ENCODE peak calls at places on chromosomes 3 and 15, in eight cellular contexts. One of them, this sample, is unnamed.
A peak's percentile ranks its signal among the peaks of the same experiment; 100 is the strongest.

GRCh38 chr3:170154084-170154483 is 27.4 kb downstream of the PHC3 start:
- DNase-seq in retinal pigment epithelial cell: no peak
- DNase-seq in choroid plexus epithelial cell: peak; percentile 48
- DNase-seq in mammary epithelial cell: no peak
- DNase-seq in fibroblast of pulmonary artery: peak; percentile 20
- DNase-seq in suprapubic skin: no peak
- DNase-seq in cardiac fibroblast: peak; percentile 41
- DNase-seq in PC-3: peak; percentile 21
- DNase-seq in this sample: no peak

GRCh38 chr3:29169456-29169855 is 111.4 kb upstream of the RBMS3 start:
- DNase-seq in retinal pigment epithelial cell: no peak
- DNase-seq in choroid plexus epithelial cell: no peak
- DNase-seq in mammary epithelial cell: no peak
- DNase-seq in fibroblast of pulmonary artery: no peak
- DNase-seq in suprapubic skin: no peak
- DNase-seq in cardiac fibroblast: no peak
- DNase-seq in PC-3: no peak
- DNase-seq in this sample: no peak

GRCh38 chr15:91547356-91547755 is 306.2 kb upstream of the SLCO3A1 start:
- DNase-seq in retinal pigment epithelial cell: no peak
- DNase-seq in choroid plexus epithelial cell: no peak
- DNase-seq in mammary epithelial cell: no peak
- DNase-seq in fibroblast of pulmonary artery: no peak
- DNase-seq in suprapubic skin: no peak
- DNase-seq in cardiac fibroblast: no peak
- DNase-seq in PC-3: no peak
- DNase-seq in this sample: no peak

GRCh38 chr3:36193448-36193847 is 186.9 kb upstream of the STAC start:
- DNase-seq in retinal pigment epithelial cell: no peak
- DNase-seq in choroid plexus epithelial cell: no peak
- DNase-seq in mammary epithelial cell: peak; percentile 4
- DNase-seq in fibroblast of pulmonary artery: peak; percentile 95
- DNase-seq in suprapubic skin: no peak
- DNase-seq in cardiac fibroblast: peak; percentile 48
- DNase-seq in PC-3: peak; percentile 9
- DNase-seq in this sample: no peak

GRCh38 chr15:78620839-78621421 is at the start of gene CHRNA3:
- DNase-seq in retinal pigment epithelial cell: no peak
- DNase-seq in choroid plexus epithelial cell: no peak
- DNase-seq in mammary epithelial cell: no peak
- DNase-seq in fibroblast of pulmonary artery: no peak
- DNase-seq in suprapubic skin: peak; percentile 48
- DNase-seq in cardiac fibroblast: no peak
- DNase-seq in PC-3: no peak
- DNase-seq in this sample: no peak

GRCh38 chr3:19474169-19474568 is 325.9 kb downstream of the KCNH8 start:
- DNase-seq in retinal pigment epithelial cell: no peak
- DNase-seq in choroid plexus epithelial cell: no peak
- DNase-seq in mammary epithelial cell: no peak
- DNase-seq in fibroblast of pulmonary artery: no peak
- DNase-seq in suprapubic skin: no peak
- DNase-seq in cardiac fibroblast: no peak
- DNase-seq in PC-3: no peak
- DNase-seq in this sample: no peak

GRCh38 chr3:131356006-131356405 is 25.6 kb upstream of the NUDT16 start:
- DNase-seq in retinal pigment epithelial cell: no peak
- DNase-seq in choroid plexus epithelial cell: no peak
- DNase-seq in mammary epithelial cell: peak; percentile 18
- DNase-seq in fibroblast of pulmonary artery: no peak
- DNase-seq in suprapubic skin: no peak
- DNase-seq in cardiac fibroblast: no peak
- DNase-seq in PC-3: peak; percentile 49
- DNase-seq in this sample: no peak

GRCh38 chr3:30331519-30331918 is 274.9 kb upstream of the TGFBR2 start:
- DNase-seq in retinal pigment epithelial cell: no peak
- DNase-seq in choroid plexus epithelial cell: no peak
- DNase-seq in mammary epithelial cell: no peak
- DNase-seq in fibroblast of pulmonary artery: no peak
- DNase-seq in suprapubic skin: no peak
- DNase-seq in cardiac fibroblast: no peak
- DNase-seq in PC-3: no peak
- DNase-seq in this sample: no peak

GRCh38 chr3:49017978-49018706 is at the start of gene DALRD3:
- DNase-seq in retinal pigment epithelial cell: no peak
- DNase-seq in choroid plexus epithelial cell: peak; percentile 72
- DNase-seq in mammary epithelial cell: peak; percentile 65
- DNase-seq in fibroblast of pulmonary artery: peak; percentile 53
- DNase-seq in suprapubic skin: peak; percentile 84
- DNase-seq in cardiac fibroblast: peak; percentile 59
- DNase-seq in PC-3: peak; percentile 78
- DNase-seq in this sample: no peak

GRCh38 chr15:96324192-96324895 is 6.2 kb upstream of the NR2F2 start:
- DNase-seq in retinal pigment epithelial cell: no peak
- DNase-seq in choroid plexus epithelial cell: peak; percentile 65
- DNase-seq in mammary epithelial cell: no peak
- DNase-seq in fibroblast of pulmonary artery: peak; percentile 18
- DNase-seq in suprapubic skin: no peak
- DNase-seq in cardiac fibroblast: peak; percentile 25
- DNase-seq in PC-3: peak; percentile 53
- DNase-seq in this sample: no peak

GRCh38 chr15:96322401-96323249 is 7.9 kb upstream of the NR2F2 start:
- DNase-seq in retinal pigment epithelial cell: no peak
- DNase-seq in choroid plexus epithelial cell: peak; percentile 65
- DNase-seq in mammary epithelial cell: no peak
- DNase-seq in fibroblast of pulmonary artery: peak; percentile 10
- DNase-seq in suprapubic skin: no peak
- DNase-seq in cardiac fibroblast: peak; percentile 17
- DNase-seq in PC-3: peak; percentile 10
- DNase-seq in this sample: no peak

GRCh38 chr15:96324900-96325299 is 5.6 kb upstream of the NR2F2 start:
- DNase-seq in retinal pigment epithelial cell: no peak
- DNase-seq in choroid plexus epithelial cell: peak; percentile 22
- DNase-seq in mammary epithelial cell: no peak
- DNase-seq in fibroblast of pulmonary artery: no peak
- DNase-seq in suprapubic skin: no peak
- DNase-seq in cardiac fibroblast: no peak
- DNase-seq in PC-3: no peak
- DNase-seq in this sample: no peak

GRCh38 chr15:96321422-96322391 is 8.8 kb upstream of the NR2F2 start:
- DNase-seq in retinal pigment epithelial cell: no peak
- DNase-seq in choroid plexus epithelial cell: peak; percentile 69
- DNase-seq in mammary epithelial cell: no peak
- DNase-seq in fibroblast of pulmonary artery: peak; percentile 32
- DNase-seq in suprapubic skin: no peak
- DNase-seq in cardiac fibroblast: peak; percentile 48
- DNase-seq in PC-3: peak; percentile 16
- DNase-seq in this sample: no peak

GRCh38 chr15:96323250-96324162 is 7.0 kb upstream of the NR2F2 start:
- DNase-seq in retinal pigment epithelial cell: no peak
- DNase-seq in choroid plexus epithelial cell: no peak
- DNase-seq in mammary epithelial cell: no peak
- DNase-seq in fibroblast of pulmonary artery: no peak
- DNase-seq in suprapubic skin: no peak
- DNase-seq in cardiac fibroblast: no peak
- DNase-seq in PC-3: no peak
- DNase-seq in this sample: no peak
- H3K4me3 ChIP-seq in retinal pigment epithelial cell: no peak overlapping the region
- H3K4me3 ChIP-seq in choroid plexus epithelial cell: peak overlapping the region; percentile 75
- H3K4me3 ChIP-seq in mammary epithelial cell: no peak overlapping the region
- H3K4me3 ChIP-seq in fibroblast of pulmonary artery: no peak overlapping the region
- H3K4me3 ChIP-seq in suprapubic skin: peak overlapping the region; percentile 48
- H3K4me3 ChIP-seq in cardiac fibroblast: no peak overlapping the region
- H3K4me3 ChIP-seq in PC-3: no peak overlapping the region
- H3K4me3 ChIP-seq in this sample: peak overlapping the region; percentile 89

GRCh38 chr3:150636258-150636657 is 33.1 kb downstream of the SELENOT start:
- DNase-seq in retinal pigment epithelial cell: no peak
- DNase-seq in choroid plexus epithelial cell: no peak
- DNase-seq in mammary epithelial cell: no peak
- DNase-seq in fibroblast of pulmonary artery: no peak
- DNase-seq in suprapubic skin: no peak
- DNase-seq in cardiac fibroblast: no peak
- DNase-seq in PC-3: no peak
- DNase-seq in this sample: no peak
- TF ChIP-seq CTCF in retinal pigment epithelial cell: no peak
- TF ChIP-seq CTCF in choroid plexus epithelial cell: no peak
- TF ChIP-seq CTCF in mammary epithelial cell: no peak
- TF ChIP-seq CTCF in fibroblast of pulmonary artery: no peak
- TF ChIP-seq CTCF in suprapubic skin: no peak
- TF ChIP-seq CTCF in cardiac fibroblast: no peak
- TF ChIP-seq CTCF in PC-3: no peak
- TF ChIP-seq CTCF in this sample: no peak

DNA sequence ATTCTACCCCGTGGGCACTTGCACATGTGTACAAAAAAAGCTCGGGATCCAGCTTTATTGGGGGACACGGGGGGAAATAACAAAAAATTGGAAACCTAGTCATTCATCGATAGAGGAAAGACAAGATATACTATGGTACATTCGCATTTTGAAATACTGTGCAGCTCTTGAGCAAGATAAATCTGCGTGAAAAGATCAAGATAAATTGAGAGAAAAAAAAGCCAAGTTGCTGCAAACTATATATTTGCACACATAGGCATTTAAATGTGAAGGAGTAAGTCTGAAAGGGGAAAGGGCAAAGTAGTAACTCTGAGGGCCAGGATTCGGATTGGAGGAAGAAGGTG is 620 bp upstream of the UBR1 start:
- DNase-seq in retinal pigment epithelial cell: no peak
- DNase-seq in choroid plexus epithelial cell: no peak
- DNase-seq in mammary epithelial cell: no peak
- DNase-seq in fibroblast of pulmonary artery: no peak
- DNase-seq in suprapubic skin: no peak
- DNase-seq in cardiac fibroblast: no peak
- DNase-seq in PC-3: no peak
- DNase-seq in this sample: no peak
- H3K4me3 ChIP-seq in retinal pigment epithelial cell: peak overlapping the region; percentile 95
- H3K4me3 ChIP-seq in choroid plexus epithelial cell: peak overlapping the region; percentile 95
- H3K4me3 ChIP-seq in mammary epithelial cell: peak overlapping the region; percentile 74
- H3K4me3 ChIP-seq in fibroblast of pulmonary artery: peak overlapping the region; percentile 93
- H3K4me3 ChIP-seq in suprapubic skin: peak overlapping the region; percentile 73
- H3K4me3 ChIP-seq in cardiac fibroblast: peak overlapping the region; percentile 80
- H3K4me3 ChIP-seq in PC-3: peak overlapping the region; percentile 76
- H3K4me3 ChIP-seq in this sample: peak overlapping the region; percentile 95

DNA sequence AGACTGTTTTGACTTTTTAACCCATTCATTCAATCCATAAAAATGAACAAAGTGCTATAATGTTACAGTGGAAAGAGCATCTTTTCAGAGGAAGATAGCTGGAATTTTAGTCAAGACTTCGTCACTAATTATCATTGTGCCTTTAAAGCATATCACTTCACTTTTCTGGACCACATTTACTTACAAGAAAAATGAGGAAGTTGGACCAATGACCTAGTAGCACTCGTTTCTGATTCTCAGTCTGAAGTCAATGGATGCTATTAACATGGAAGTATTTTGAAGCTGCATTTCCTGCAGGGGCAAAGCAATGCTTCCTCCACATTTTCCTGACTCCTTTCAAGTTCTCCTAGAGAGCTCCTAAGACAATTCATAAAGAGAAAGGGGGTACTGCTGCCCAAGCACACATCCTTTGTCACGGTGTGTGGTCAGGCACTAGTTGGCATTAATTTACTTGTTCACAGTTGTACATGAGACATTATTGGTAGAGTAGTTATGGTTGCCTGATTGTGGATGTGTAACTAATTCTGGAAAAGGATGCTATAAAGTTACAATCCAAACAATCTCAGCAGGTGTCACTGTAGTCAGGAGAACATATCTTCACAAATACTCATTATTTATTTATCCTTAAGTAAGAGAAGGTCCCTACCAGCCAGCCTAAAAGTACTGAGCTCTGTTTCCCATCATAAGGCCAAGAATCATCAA is 1049.0 kb downstream of the FHIT start:
- DNase-seq in retinal pigment epithelial cell: no peak
- DNase-seq in choroid plexus epithelial cell: peak; percentile 2
- DNase-seq in mammary epithelial cell: no peak
- DNase-seq in fibroblast of pulmonary artery: no peak
- DNase-seq in suprapubic skin: no peak
- DNase-seq in cardiac fibroblast: no peak
- DNase-seq in PC-3: no peak
- DNase-seq in this sample: no peak
- TF ChIP-seq CTCF in retinal pigment epithelial cell: no peak
- TF ChIP-seq CTCF in choroid plexus epithelial cell: no peak
- TF ChIP-seq CTCF in mammary epithelial cell: no peak
- TF ChIP-seq CTCF in fibroblast of pulmonary artery: no peak
- TF ChIP-seq CTCF in suprapubic skin: no peak
- TF ChIP-seq CTCF in cardiac fibroblast: no peak
- TF ChIP-seq CTCF in PC-3: no peak
- TF ChIP-seq CTCF in this sample: no peak

DNA sequence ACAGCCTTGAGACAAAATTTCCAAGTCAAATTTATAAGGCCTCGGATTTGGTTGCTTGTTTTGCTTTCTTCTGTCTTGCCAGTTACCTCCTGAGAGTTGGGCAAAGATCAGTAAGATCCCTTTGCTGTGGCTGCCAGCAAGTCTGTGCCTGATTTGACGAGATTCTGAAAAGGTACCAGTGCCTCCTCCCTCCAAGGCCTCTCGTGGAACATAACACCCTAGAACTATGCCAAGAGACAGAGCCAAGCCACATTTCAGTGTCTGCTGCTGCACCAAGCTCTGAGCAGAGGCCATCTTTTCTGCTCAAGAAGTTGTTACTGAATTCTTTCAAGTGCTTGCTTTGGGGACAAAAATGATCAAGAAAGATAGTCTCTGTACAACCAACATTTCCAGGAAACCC is 61.0 kb downstream of the GTPBP8 start:
- DNase-seq in retinal pigment epithelial cell: no peak
- DNase-seq in choroid plexus epithelial cell: no peak
- DNase-seq in mammary epithelial cell: no peak
- DNase-seq in fibroblast of pulmonary artery: no peak
- DNase-seq in suprapubic skin: no peak
- DNase-seq in cardiac fibroblast: peak; percentile 21
- DNase-seq in PC-3: no peak
- DNase-seq in this sample: peak; percentile 35
- H3K4me3 ChIP-seq in retinal pigment epithelial cell: no peak overlapping the region
- H3K4me3 ChIP-seq in choroid plexus epithelial cell: no peak overlapping the region
- H3K4me3 ChIP-seq in mammary epithelial cell: no peak overlapping the region
- H3K4me3 ChIP-seq in fibroblast of pulmonary artery: no peak overlapping the region
- H3K4me3 ChIP-seq in suprapubic skin: peak overlapping the region; percentile 28
- H3K4me3 ChIP-seq in cardiac fibroblast: no peak overlapping the region
- H3K4me3 ChIP-seq in PC-3: no peak overlapping the region
- H3K4me3 ChIP-seq in this sample: no peak overlapping the region

DNA sequence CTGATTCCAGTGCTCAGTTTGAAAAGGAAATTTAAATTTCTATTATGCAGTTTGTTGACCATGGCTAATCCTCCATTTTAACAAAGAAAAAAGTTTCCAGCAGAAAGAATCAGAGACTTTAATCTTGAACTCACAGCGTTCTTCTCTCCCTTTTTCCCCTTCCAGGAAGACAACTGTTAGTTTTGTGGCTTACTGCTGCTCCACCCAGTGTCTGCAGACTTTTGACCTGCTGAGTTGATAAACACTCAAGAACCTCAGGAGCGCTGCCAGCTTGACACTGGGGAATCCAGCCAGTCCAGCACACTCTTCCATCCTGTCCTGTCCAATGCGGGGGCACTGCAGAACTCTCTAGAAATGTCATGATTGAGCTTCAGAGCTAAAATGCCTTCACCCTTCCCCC is 134.6 kb downstream of the LRRC28 start:
- DNase-seq in retinal pigment epithelial cell: no peak
- DNase-seq in choroid plexus epithelial cell: peak; percentile 75
- DNase-seq in mammary epithelial cell: no peak
- DNase-seq in fibroblast of pulmonary artery: peak; percentile 48
- DNase-seq in suprapubic skin: no peak
- DNase-seq in cardiac fibroblast: peak; percentile 76
- DNase-seq in PC-3: peak; percentile 11
- DNase-seq in this sample: no peak
- TF ChIP-seq CTCF in retinal pigment epithelial cell: no peak
- TF ChIP-seq CTCF in choroid plexus epithelial cell: no peak
- TF ChIP-seq CTCF in mammary epithelial cell: no peak
- TF ChIP-seq CTCF in fibroblast of pulmonary artery: no peak
- TF ChIP-seq CTCF in suprapubic skin: no peak
- TF ChIP-seq CTCF in cardiac fibroblast: no peak
- TF ChIP-seq CTCF in PC-3: no peak
- TF ChIP-seq CTCF in this sample: no peak